ENCODE peak calls at places on chromosomes 3 and 15, in five cellular contexts. One of them, this sample, is unnamed.

GRCh38 chr3:59866076-59866475 is 816.3 kb upstream of the CFAP20DC start:
- DNase-seq in brain microvascular endothelial cell: peak
- DNase-seq in IMR-90: no peak
- DNase-seq in AG04450: no peak
- DNase-seq in pancreas: no peak
- DNase-seq in this sample: no peak

GRCh38 chr3:50495609-50496423 is 7.6 kb downstream of the CACNA2D2 start:
- DNase-seq in brain microvascular endothelial cell: no peak
- DNase-seq in IMR-90: no peak
- DNase-seq in AG04450: no peak
- DNase-seq in pancreas: no peak
- DNase-seq in this sample: no peak

GRCh38 chr3:171348121-171348520 is 112.1 kb downstream of the TNIK start:
- DNase-seq in brain microvascular endothelial cell: peak
- DNase-seq in IMR-90: no peak
- DNase-seq in AG04450: no peak
- DNase-seq in pancreas: no peak
- DNase-seq in this sample: no peak

GRCh38 chr15:68330911-68331310 is 53.4 kb downstream of the FEM1B start:
- DNase-seq in brain microvascular endothelial cell: no peak
- DNase-seq in IMR-90: no peak
- DNase-seq in AG04450: no peak
- DNase-seq in pancreas: no peak
- DNase-seq in this sample: no peak

GRCh38 chr15:25134546-25134945 is 179.8 kb downstream of the SNRPN start:
- DNase-seq in brain microvascular endothelial cell: peak
- DNase-seq in IMR-90: peak
- DNase-seq in AG04450: peak
- DNase-seq in pancreas: no peak
- DNase-seq in this sample: no peak

GRCh38 chr15:31396881-31397560 is 70.4 kb downstream of the KLF13 start:
- DNase-seq in brain microvascular endothelial cell: peak
- DNase-seq in IMR-90: peak
- DNase-seq in AG04450: no peak
- DNase-seq in pancreas: peak
- DNase-seq in this sample: no peak

GRCh38 chr3:85159376-85159775 is 200.6 kb downstream of the CADM2 start:
- DNase-seq in brain microvascular endothelial cell: no peak
- DNase-seq in IMR-90: no peak
- DNase-seq in AG04450: no peak
- DNase-seq in pancreas: no peak
- DNase-seq in this sample: no peak

GRCh38 chr3:9553021-9553948 is at the start of gene LHFPL4:
- DNase-seq in brain microvascular endothelial cell: no peak
- DNase-seq in IMR-90: no peak
- DNase-seq in AG04450: no peak
- DNase-seq in pancreas: no peak
- DNase-seq in this sample: no peak

GRCh38 chr3:119529883-119530282 is 29.5 kb downstream of the CD80 start:
- DNase-seq in brain microvascular endothelial cell: peak
- DNase-seq in IMR-90: peak
- DNase-seq in AG04450: peak
- DNase-seq in pancreas: no peak
- DNase-seq in this sample: peak

GRCh38 chr15:85598203-85598602 is 196.5 kb downstream of the KLHL25 start:
- DNase-seq in brain microvascular endothelial cell: no peak
- DNase-seq in IMR-90: no peak
- DNase-seq in AG04450: no peak
- DNase-seq in pancreas: no peak
- DNase-seq in this sample: no peak

DNA sequence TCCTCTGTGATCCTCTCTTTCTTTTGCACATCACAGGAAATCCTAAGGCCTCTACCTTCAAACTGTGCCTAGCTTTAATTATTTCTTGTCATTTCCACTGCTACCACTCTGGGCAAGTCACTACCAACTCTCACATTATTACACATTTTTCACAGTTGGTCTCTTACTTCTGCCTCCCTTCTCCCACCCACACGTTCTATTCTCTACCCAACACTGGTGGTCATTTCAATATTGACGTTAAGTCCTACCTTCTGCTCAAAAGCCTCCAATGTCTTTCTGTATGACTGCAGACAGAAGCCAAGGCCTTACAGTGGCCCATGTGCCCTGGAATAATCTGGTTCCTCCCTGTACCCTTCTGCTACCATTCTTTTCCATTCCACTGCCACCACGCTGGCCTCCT is 3.9 kb downstream of the KCNMB2 start:
- DNase-seq in brain microvascular endothelial cell: no peak
- DNase-seq in IMR-90: no peak
- DNase-seq in AG04450: no peak
- DNase-seq in pancreas: no peak
- DNase-seq in this sample: no peak
- TF ChIP-seq CTCF in brain microvascular endothelial cell: no peak
- TF ChIP-seq CTCF in IMR-90: no peak
- TF ChIP-seq CTCF in AG04450: no peak
- TF ChIP-seq CTCF in pancreas: no peak
- TF ChIP-seq CTCF in this sample: no peak

GRCh38 chr3:29285356-29286070 is 4.6 kb downstream of the RBMS3 start:
- DNase-seq in brain microvascular endothelial cell: no peak
- DNase-seq in IMR-90: peak
- DNase-seq in AG04450: no peak
- DNase-seq in pancreas: no peak
- DNase-seq in this sample: no peak
- H3K4me3 ChIP-seq in brain microvascular endothelial cell: peak
- H3K4me3 ChIP-seq in IMR-90: peak
- H3K4me3 ChIP-seq in AG04450: peak
- H3K4me3 ChIP-seq in pancreas: peak
- H3K4me3 ChIP-seq in this sample: peak

DNA sequence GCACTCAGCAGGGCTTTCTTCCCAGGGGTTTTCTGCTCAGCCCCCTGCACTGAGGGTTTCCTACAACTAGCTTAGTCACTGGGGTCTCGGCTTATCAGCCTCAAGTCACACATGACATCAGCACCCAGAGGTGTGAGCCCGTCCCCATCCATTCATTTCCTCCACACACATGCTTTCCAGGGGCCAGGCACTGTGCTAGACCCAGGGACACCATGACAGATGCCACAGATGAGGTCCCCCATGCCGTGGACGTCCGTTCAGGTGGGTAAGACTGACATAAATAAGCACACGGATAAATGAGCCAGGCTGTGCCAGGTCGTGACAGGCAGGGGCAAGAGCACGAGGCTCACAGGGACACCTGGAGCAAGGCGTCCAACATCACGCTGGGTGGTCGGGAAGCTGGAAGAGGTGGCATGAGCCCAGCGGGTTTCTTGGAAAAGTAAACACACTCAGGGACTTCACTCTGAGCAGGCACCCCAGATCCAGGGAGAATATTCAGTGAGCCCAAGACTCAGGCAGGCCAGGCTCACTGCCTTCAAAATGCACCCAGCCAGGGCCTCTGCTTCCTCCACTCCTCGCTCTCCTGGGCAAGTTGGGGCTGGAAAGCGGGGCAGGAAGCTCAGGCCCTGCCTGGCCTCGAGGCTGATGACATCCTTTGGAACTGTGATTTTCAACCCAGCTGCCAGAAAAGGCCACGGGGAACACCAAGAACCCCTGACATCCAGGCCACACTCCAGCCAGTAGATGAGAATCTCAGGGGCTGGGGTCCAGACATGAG is 139.3 kb downstream of the CHSY1 start:
- DNase-seq in brain microvascular endothelial cell: no peak
- DNase-seq in IMR-90: no peak
- DNase-seq in AG04450: no peak
- DNase-seq in pancreas: no peak
- DNase-seq in this sample: no peak
- TF ChIP-seq CTCF in brain microvascular endothelial cell: no peak
- TF ChIP-seq CTCF in IMR-90: no peak
- TF ChIP-seq CTCF in AG04450: no peak
- TF ChIP-seq CTCF in pancreas: no peak
- TF ChIP-seq CTCF in this sample: no peak

DNA sequence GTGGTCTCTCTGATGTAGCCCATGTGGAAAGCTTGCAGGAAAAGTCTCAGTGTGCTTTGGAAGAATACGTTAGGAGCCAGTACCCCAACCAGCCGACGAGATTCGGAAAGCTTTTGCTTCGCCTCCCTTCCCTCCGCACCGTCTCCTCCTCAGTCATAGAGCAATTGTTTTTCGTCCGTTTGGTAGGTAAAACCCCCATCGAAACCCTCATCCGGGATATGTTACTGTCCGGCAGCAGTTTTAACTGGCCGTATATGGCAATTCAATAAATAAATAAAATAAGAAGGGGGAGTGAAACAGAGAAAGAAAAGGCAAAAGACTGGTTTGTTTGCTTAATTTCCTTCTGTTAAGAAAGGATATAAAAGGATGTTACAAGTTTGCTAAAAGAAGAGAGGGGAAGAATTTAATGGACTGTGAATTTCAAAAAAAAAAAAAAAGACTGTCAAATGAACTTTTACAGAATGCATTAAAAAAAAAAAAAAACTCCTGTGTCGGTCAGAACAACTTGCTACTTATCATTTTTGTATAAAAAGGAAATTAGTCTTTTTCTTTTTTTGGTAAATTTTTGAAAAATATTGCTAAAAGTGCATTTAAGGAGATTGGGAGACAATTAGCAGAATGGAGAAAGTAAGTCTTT is 7.0 kb downstream of the NR2F2 start:
- DNase-seq in brain microvascular endothelial cell: peak
- DNase-seq in IMR-90: no peak
- DNase-seq in AG04450: no peak
- DNase-seq in pancreas: no peak
- DNase-seq in this sample: no peak
- H3K4me3 ChIP-seq in brain microvascular endothelial cell: peak
- H3K4me3 ChIP-seq in IMR-90: peak
- H3K4me3 ChIP-seq in AG04450: peak
- H3K4me3 ChIP-seq in pancreas: peak
- H3K4me3 ChIP-seq in this sample: peak

DNA sequence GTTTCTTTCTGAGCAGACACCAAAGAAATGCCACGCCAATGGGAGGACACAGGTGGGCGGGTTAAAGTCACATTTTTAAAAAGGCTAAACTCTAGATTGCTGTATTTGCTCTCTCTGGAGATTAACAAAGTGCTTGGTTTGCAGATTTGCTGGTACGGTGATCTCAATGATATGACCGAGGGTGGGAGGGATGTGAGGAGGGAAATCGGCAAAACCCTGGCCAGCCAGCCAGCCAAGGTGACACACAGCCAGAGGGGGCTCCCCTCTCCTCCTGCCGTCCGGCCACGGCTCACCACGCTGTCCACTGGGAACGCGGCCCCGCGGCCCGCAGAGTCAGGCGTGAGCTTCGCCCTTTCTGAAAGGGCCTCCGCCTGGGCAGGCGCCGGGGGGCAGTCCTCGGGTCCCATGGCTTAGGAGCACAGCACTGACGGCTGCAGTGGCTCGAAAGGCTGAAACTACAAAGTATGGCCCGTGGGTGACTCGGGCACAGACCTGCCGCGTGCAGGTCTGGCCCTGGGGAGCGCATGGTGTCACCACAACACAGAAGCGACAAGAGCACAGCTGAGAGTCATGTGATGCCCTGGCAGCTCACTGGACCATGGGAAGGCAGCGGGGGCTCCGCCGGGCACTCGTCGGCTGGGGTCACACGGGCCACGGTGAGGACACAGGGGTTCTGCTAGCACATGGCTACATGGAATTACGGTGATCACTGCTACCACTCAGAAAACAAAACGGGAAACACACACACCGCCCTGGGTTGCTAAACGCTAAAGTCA is 57.8 kb upstream of the RPL32 start:
- DNase-seq in brain microvascular endothelial cell: no peak
- DNase-seq in IMR-90: no peak
- DNase-seq in AG04450: no peak
- DNase-seq in pancreas: peak
- DNase-seq in this sample: no peak
- TF ChIP-seq CTCF in brain microvascular endothelial cell: no peak
- TF ChIP-seq CTCF in IMR-90: no peak
- TF ChIP-seq CTCF in AG04450: no peak
- TF ChIP-seq CTCF in pancreas: no peak
- TF ChIP-seq CTCF in this sample: no peak

GRCh38 chr15:90101969-90102890 is at the start of gene IDH2:
- DNase-seq in brain microvascular endothelial cell: peak
- DNase-seq in IMR-90: peak
- DNase-seq in AG04450: peak
- DNase-seq in pancreas: peak
- DNase-seq in this sample: no peak

GRCh38 chr15:90097475-90097874 is 4.8 kb downstream of the IDH2 start:
- DNase-seq in brain microvascular endothelial cell: no peak
- DNase-seq in IMR-90: no peak
- DNase-seq in AG04450: no peak
- DNase-seq in pancreas: no peak
- DNase-seq in this sample: no peak

GRCh38 chr15:90101130-90101968 is 919 bp downstream of the IDH2 start:
- DNase-seq in brain microvascular endothelial cell: no peak
- DNase-seq in IMR-90: no peak
- DNase-seq in AG04450: no peak
- DNase-seq in pancreas: peak
- DNase-seq in this sample: no peak

GRCh38 chr15:90099072-90099867 is 3.0 kb downstream of the IDH2 start:
- DNase-seq in brain microvascular endothelial cell: no peak
- DNase-seq in IMR-90: no peak
- DNase-seq in AG04450: no peak
- DNase-seq in pancreas: no peak
- DNase-seq in this sample: no peak

DNA sequence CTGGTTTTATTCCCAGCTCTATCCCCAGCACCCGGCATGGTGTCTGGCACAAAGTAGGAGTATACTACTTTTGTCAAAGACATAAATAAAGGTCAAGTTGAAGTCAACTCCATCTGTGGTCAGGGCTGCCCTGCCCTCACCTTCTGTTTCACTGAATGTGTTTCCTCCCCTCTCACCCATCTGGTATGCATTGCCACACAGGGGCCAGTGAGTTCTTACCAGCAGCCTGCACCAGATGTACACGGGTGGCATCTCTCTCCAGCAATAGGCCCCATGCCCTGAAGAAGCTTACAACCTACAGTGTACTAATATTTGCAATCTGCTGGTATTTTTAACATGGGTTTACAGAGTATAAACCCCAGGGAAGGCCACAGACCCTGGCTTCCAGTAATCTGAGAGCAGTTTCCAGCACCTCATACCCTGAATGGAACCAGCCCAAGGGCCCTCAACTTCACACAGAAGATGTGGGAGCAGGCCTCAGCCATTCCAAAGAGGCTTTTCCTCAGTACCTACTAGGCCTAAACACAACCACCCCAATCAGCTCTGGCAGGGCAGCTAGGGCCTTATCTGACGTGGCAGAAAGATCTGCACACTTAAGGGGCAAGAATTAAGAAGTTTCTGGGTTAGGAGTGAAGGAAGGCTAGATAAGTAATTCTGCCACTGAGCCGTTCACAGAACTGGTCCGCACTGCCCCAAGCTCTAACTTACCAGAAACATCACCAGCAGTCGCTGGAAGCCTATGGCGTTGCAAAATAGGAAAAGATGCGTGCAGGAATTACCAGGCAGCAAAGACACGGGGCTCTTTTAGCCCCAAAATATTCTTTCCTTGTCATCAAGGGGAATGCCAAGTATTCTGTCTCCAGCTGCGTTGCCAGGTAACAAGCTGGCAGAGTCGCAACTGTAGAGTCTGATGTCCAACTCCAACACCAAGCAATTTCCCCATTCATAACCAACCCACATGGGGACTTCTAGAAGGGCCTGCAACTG is 2.1 kb downstream of the IDH2 start:
- DNase-seq in brain microvascular endothelial cell: no peak
- DNase-seq in IMR-90: peak
- DNase-seq in AG04450: no peak
- DNase-seq in pancreas: peak
- DNase-seq in this sample: no peak
- H3K4me3 ChIP-seq in brain microvascular endothelial cell: no peak
- H3K4me3 ChIP-seq in IMR-90: no peak
- H3K4me3 ChIP-seq in AG04450: peak
- H3K4me3 ChIP-seq in pancreas: peak
- H3K4me3 ChIP-seq in this sample: peak